ENCODE peak calls at places on chromosomes 11 and 22, in seven cellular contexts. One of them, this sample, is unnamed. For H3K27me3, the result is how much of the 10 kb centered on the place peaks cover.

GRCh38 chr11:76314741-76315090 is 66.2 kb downstream of the THAP12 start:
- DNase-seq in CD8-positive, alpha-beta memory T cell: no peak
- DNase-seq in cardiac muscle cell: no peak
- DNase-seq in CD4-positive, alpha-beta memory T cell: no peak
- DNase-seq in uterus: no peak
- DNase-seq in sigmoid colon: no peak
- DNase-seq in GM23338: no peak
- DNase-seq in this sample: no peak

GRCh38 chr11:127643659-127644058 is 643.1 kb upstream of the KIRREL3 start:
- DNase-seq in CD8-positive, alpha-beta memory T cell: no peak
- DNase-seq in cardiac muscle cell: no peak
- DNase-seq in CD4-positive, alpha-beta memory T cell: no peak
- DNase-seq in uterus: no peak
- DNase-seq in sigmoid colon: no peak
- DNase-seq in GM23338: no peak
- DNase-seq in this sample: no peak

GRCh38 chr11:122711831-122712378 is 56.4 kb downstream of the UBASH3B start:
- DNase-seq in CD8-positive, alpha-beta memory T cell: no peak
- DNase-seq in cardiac muscle cell: peak
- DNase-seq in CD4-positive, alpha-beta memory T cell: no peak
- DNase-seq in uterus: no peak
- DNase-seq in sigmoid colon: peak
- DNase-seq in GM23338: no peak
- DNase-seq in this sample: no peak

GRCh38 chr11:126739499-126740145 is 260.9 kb downstream of the KIRREL3 start:
- DNase-seq in CD8-positive, alpha-beta memory T cell: no peak
- DNase-seq in cardiac muscle cell: no peak
- DNase-seq in CD4-positive, alpha-beta memory T cell: no peak
- DNase-seq in uterus: no peak
- DNase-seq in sigmoid colon: no peak
- DNase-seq in GM23338: no peak
- DNase-seq in this sample: no peak

GRCh38 chr11:14907411-14908213 is 15.6 kb upstream of the CYP2R1 start:
- DNase-seq in CD8-positive, alpha-beta memory T cell: peak
- DNase-seq in cardiac muscle cell: peak
- DNase-seq in CD4-positive, alpha-beta memory T cell: peak
- DNase-seq in uterus: peak
- DNase-seq in sigmoid colon: peak
- DNase-seq in GM23338: peak
- DNase-seq in this sample: peak

GRCh38 chr11:22566293-22566692 is 59.3 kb downstream of the FANCF start:
- DNase-seq in CD8-positive, alpha-beta memory T cell: no peak
- DNase-seq in cardiac muscle cell: no peak
- DNase-seq in CD4-positive, alpha-beta memory T cell: no peak
- DNase-seq in uterus: no peak
- DNase-seq in sigmoid colon: no peak
- DNase-seq in GM23338: peak
- DNase-seq in this sample: no peak

GRCh38 chr11:38824573-38824972 is 2226.5 kb upstream of the RAG2 start:
- DNase-seq in CD8-positive, alpha-beta memory T cell: no peak
- DNase-seq in cardiac muscle cell: peak
- DNase-seq in CD4-positive, alpha-beta memory T cell: no peak
- DNase-seq in uterus: no peak
- DNase-seq in sigmoid colon: no peak
- DNase-seq in GM23338: peak
- DNase-seq in this sample: no peak

GRCh38 chr11:24391165-24391564 is 105.7 kb upstream of the LUZP2 start:
- DNase-seq in CD8-positive, alpha-beta memory T cell: no peak
- DNase-seq in cardiac muscle cell: peak
- DNase-seq in CD4-positive, alpha-beta memory T cell: no peak
- DNase-seq in uterus: no peak
- DNase-seq in sigmoid colon: no peak
- DNase-seq in GM23338: no peak
- DNase-seq in this sample: no peak

GRCh38 chr11:118606844-118607228 is 579 bp upstream of the PHLDB1 start:
- DNase-seq in CD8-positive, alpha-beta memory T cell: no peak
- DNase-seq in cardiac muscle cell: no peak
- DNase-seq in CD4-positive, alpha-beta memory T cell: no peak
- DNase-seq in uterus: no peak
- DNase-seq in sigmoid colon: no peak
- DNase-seq in GM23338: no peak
- DNase-seq in this sample: no peak

GRCh38 chr11:13098067-13098466 is 89.0 kb downstream of the RASSF10 start:
- DNase-seq in CD8-positive, alpha-beta memory T cell: no peak
- DNase-seq in cardiac muscle cell: no peak
- DNase-seq in CD4-positive, alpha-beta memory T cell: no peak
- DNase-seq in uterus: no peak
- DNase-seq in sigmoid colon: no peak
- DNase-seq in GM23338: no peak
- DNase-seq in this sample: no peak

GRCh38 chr11:1518301-1518700 is 31.7 kb upstream of the MOB2 start:
- DNase-seq in CD8-positive, alpha-beta memory T cell: peak
- DNase-seq in cardiac muscle cell: no peak
- DNase-seq in CD4-positive, alpha-beta memory T cell: no peak
- DNase-seq in uterus: no peak
- DNase-seq in sigmoid colon: no peak
- DNase-seq in GM23338: no peak
- DNase-seq in this sample: no peak

GRCh38 chr11:111441443-111441842 is 62.4 kb upstream of the POU2AF1 start:
- DNase-seq in CD8-positive, alpha-beta memory T cell: no peak
- DNase-seq in cardiac muscle cell: peak
- DNase-seq in CD4-positive, alpha-beta memory T cell: no peak
- DNase-seq in uterus: peak
- DNase-seq in sigmoid colon: peak
- DNase-seq in GM23338: no peak
- DNase-seq in this sample: no peak

GRCh38 chr11:15660496-15660895 is 545.8 kb downstream of the INSC start:
- DNase-seq in CD8-positive, alpha-beta memory T cell: no peak
- DNase-seq in cardiac muscle cell: no peak
- DNase-seq in CD4-positive, alpha-beta memory T cell: no peak
- DNase-seq in uterus: no peak
- DNase-seq in sigmoid colon: no peak
- DNase-seq in GM23338: no peak
- DNase-seq in this sample: no peak

GRCh38 chr11:113906038-113906437 is 1.4 kb downstream of the HTR3B start:
- DNase-seq in CD8-positive, alpha-beta memory T cell: no peak
- DNase-seq in cardiac muscle cell: peak
- DNase-seq in CD4-positive, alpha-beta memory T cell: no peak
- DNase-seq in uterus: no peak
- DNase-seq in sigmoid colon: no peak
- DNase-seq in GM23338: peak
- DNase-seq in this sample: no peak

GRCh38 chr11:113638378-113638777 is 67.7 kb downstream of the TMPRSS5 start:
- DNase-seq in CD8-positive, alpha-beta memory T cell: no peak
- DNase-seq in cardiac muscle cell: no peak
- DNase-seq in CD4-positive, alpha-beta memory T cell: no peak
- DNase-seq in uterus: no peak
- DNase-seq in sigmoid colon: no peak
- DNase-seq in GM23338: no peak
- DNase-seq in this sample: no peak

GRCh38 chr11:110908401-110909106 is 196.3 kb upstream of the ARHGAP20 start:
- DNase-seq in CD8-positive, alpha-beta memory T cell: no peak
- DNase-seq in cardiac muscle cell: peak
- DNase-seq in CD4-positive, alpha-beta memory T cell: peak
- DNase-seq in uterus: no peak
- DNase-seq in sigmoid colon: no peak
- DNase-seq in GM23338: no peak
- DNase-seq in this sample: no peak

GRCh38 chr11:64245797-64246623 is 733 bp downstream of the PPP1R14B start:
- DNase-seq in CD8-positive, alpha-beta memory T cell: peak
- DNase-seq in cardiac muscle cell: peak
- DNase-seq in CD4-positive, alpha-beta memory T cell: peak
- DNase-seq in uterus: peak
- DNase-seq in sigmoid colon: peak
- DNase-seq in GM23338: peak
- DNase-seq in this sample: peak

GRCh38 chr11:123246749-123247497 is 51.9 kb upstream of the CLMP start:
- DNase-seq in CD8-positive, alpha-beta memory T cell: peak
- DNase-seq in cardiac muscle cell: peak
- DNase-seq in CD4-positive, alpha-beta memory T cell: peak
- DNase-seq in uterus: peak
- DNase-seq in sigmoid colon: peak
- DNase-seq in GM23338: peak
- DNase-seq in this sample: peak

GRCh38 chr22:23036684-23037428 is 33.5 kb upstream of the GNAZ start:
- DNase-seq in CD8-positive, alpha-beta memory T cell: no peak
- DNase-seq in cardiac muscle cell: peak
- DNase-seq in CD4-positive, alpha-beta memory T cell: no peak
- DNase-seq in uterus: no peak
- DNase-seq in sigmoid colon: no peak
- DNase-seq in GM23338: no peak
- DNase-seq in this sample: no peak
- H3K27me3 ChIP-seq in CD8-positive, alpha-beta memory T cell: under half
- H3K27me3 ChIP-seq in cardiac muscle cell: under half
- H3K27me3 ChIP-seq in CD4-positive, alpha-beta memory T cell: under half
- H3K27me3 ChIP-seq in uterus: under half
- H3K27me3 ChIP-seq in sigmoid colon: under half
- H3K27me3 ChIP-seq in GM23338: under half
- H3K27me3 ChIP-seq in this sample: under half

GRCh38 chr11:8138526-8138925 is 30.3 kb downstream of the RIC3 start:
- DNase-seq in CD8-positive, alpha-beta memory T cell: no peak
- DNase-seq in cardiac muscle cell: no peak
- DNase-seq in CD4-positive, alpha-beta memory T cell: no peak
- DNase-seq in uterus: no peak
- DNase-seq in sigmoid colon: no peak
- DNase-seq in GM23338: no peak
- DNase-seq in this sample: no peak
- H3K4me3 ChIP-seq in CD8-positive, alpha-beta memory T cell: no peak
- H3K4me3 ChIP-seq in cardiac muscle cell: no peak
- H3K4me3 ChIP-seq in CD4-positive, alpha-beta memory T cell: no peak
- H3K4me3 ChIP-seq in uterus: no peak
- H3K4me3 ChIP-seq in sigmoid colon: no peak
- H3K4me3 ChIP-seq in GM23338: no peak
- H3K4me3 ChIP-seq in this sample: no peak

DNA sequence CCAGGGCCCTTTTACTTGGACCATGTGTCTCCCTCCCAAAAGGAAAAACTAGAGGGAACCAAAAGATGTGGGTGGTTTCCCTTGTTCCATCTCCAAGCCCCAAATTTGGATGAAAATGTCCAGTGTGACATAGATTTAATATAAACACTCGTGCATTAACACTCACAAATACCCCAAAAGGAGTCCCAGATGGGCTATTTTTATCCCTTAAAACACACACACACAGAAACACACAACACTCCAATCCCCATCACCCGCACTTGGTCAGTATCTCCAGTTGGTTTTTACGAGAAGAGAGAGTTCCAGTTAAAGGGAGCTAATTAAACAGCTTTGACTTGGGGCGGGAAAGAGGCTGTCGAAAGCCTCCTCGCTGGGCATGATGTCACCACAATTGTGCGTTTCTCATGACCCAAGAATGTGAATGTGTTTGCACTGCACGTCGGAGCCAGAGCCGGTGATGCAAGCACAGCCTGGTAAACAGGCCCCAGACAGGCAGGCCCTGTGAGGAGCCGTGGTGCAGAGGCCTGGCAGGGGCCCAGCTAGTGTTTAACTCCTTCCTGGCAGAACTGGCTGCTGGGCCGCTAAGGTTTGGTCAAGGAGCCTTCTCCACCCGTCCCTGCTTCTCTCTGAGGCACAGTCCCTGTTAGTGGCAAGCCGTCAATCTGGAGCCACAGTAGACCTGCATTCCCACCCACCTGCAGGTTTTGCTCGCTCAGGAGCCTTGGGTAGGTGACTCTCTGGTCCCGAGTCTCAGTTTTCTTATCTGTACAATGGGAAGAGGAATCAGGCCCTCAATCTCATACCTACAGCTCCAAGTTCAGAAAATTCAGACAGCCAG is 25.6 kb upstream of the SMTN start:
- DNase-seq in CD8-positive, alpha-beta memory T cell: no peak
- DNase-seq in cardiac muscle cell: peak
- DNase-seq in CD4-positive, alpha-beta memory T cell: no peak
- DNase-seq in uterus: peak
- DNase-seq in sigmoid colon: peak
- DNase-seq in GM23338: peak
- DNase-seq in this sample: no peak
- H3K27ac ChIP-seq in CD8-positive, alpha-beta memory T cell: no peak
- H3K27ac ChIP-seq in cardiac muscle cell: peak
- H3K27ac ChIP-seq in CD4-positive, alpha-beta memory T cell: no peak
- H3K27ac ChIP-seq in uterus: peak
- H3K27ac ChIP-seq in sigmoid colon: peak
- H3K27ac ChIP-seq in GM23338: no peak
- H3K27ac ChIP-seq in this sample: no peak

DNA sequence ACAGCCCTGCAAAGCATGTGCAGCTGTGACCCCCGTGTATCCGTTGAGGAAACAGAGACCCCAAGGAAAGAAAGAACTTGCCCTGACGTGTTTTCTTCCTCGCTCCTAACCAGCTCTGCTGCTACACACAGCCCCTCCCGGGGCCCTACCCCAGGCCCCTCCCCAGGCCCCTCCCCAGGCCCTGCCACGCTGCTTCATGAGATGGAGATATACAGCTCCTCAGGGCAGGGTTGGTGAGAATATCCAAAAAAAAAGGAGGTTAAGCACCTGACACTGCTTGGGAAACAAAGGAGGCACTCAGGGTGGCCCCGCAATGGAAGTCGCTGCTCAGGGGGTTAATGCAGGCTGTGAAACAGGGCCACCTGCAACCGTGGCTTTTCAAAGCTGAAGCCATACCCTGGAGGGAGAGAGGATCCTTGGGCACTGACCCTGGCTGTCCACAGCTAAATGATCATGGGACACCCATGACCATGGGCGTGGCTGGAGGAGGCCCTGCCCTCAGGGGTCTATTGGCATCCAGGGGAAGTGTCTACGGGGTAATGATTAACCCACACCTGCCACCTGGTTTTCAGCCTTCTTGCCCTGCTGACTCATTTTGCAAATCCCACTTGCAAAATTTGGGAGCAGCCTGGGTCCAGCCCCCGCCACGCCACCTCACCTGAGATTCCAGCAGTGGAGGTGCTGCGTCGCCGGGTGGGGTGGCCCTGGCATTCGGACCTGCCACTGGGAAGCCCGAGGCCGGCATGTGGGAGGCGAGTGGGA is 112.1 kb upstream of the ANO1 start:
- DNase-seq in CD8-positive, alpha-beta memory T cell: no peak
- DNase-seq in cardiac muscle cell: no peak
- DNase-seq in CD4-positive, alpha-beta memory T cell: no peak
- DNase-seq in uterus: no peak
- DNase-seq in sigmoid colon: no peak
- DNase-seq in GM23338: no peak
- DNase-seq in this sample: no peak
- H3K27me3 ChIP-seq in CD8-positive, alpha-beta memory T cell: under half
- H3K27me3 ChIP-seq in cardiac muscle cell: under half
- H3K27me3 ChIP-seq in CD4-positive, alpha-beta memory T cell: under half
- H3K27me3 ChIP-seq in uterus: under half
- H3K27me3 ChIP-seq in sigmoid colon: under half
- H3K27me3 ChIP-seq in GM23338: under half
- H3K27me3 ChIP-seq in this sample: under half

DNA sequence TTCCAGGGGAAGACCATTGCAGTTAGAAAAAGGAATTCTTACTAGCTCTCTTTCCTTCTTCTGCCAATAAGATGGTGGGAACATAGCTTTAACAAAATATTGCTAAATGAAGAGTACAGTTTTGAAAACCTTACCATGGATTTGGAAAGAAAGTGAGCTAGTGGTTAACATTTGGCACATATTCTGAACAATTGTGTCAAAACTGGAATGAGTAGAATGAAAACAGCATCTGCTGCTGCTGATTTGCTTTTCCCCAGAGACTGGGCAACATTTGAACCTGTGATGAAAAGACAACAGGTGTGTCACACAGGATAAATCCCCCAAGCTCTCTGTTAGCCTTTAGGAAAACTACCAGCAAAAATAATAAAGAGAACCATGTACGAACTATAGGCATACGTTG is 761.4 kb downstream of the KCNA4 start:
- DNase-seq in CD8-positive, alpha-beta memory T cell: no peak
- DNase-seq in cardiac muscle cell: peak
- DNase-seq in CD4-positive, alpha-beta memory T cell: no peak
- DNase-seq in uterus: no peak
- DNase-seq in sigmoid colon: no peak
- DNase-seq in GM23338: no peak
- DNase-seq in this sample: no peak
- H3K4me3 ChIP-seq in CD8-positive, alpha-beta memory T cell: no peak
- H3K4me3 ChIP-seq in cardiac muscle cell: no peak
- H3K4me3 ChIP-seq in CD4-positive, alpha-beta memory T cell: no peak
- H3K4me3 ChIP-seq in uterus: no peak
- H3K4me3 ChIP-seq in sigmoid colon: no peak
- H3K4me3 ChIP-seq in GM23338: no peak
- H3K4me3 ChIP-seq in this sample: no peak

This sample was measured in effector memory CD4-positive, alpha-beta T cell.